ENCODE peak calls at places on chromosomes 7 and 10, in five cellular contexts. U is K562, J is HepG2, L is H1, Q is GM12878. P is an unnamed sample.

GRCh38 chr7:137816696-137817320 is 30.0 kb downstream of the DGKI start:
- DNase-seq in U (no peak), Q (no peak), L (no peak), J (peak; percentile 5), P (no peak)

GRCh38 chr7:17968791-17969715 is 28.8 kb upstream of the SNX13 start:
- DNase-seq in J (no peak), Q (no peak), U (no peak), L (no peak), P (peak; percentile 53)

GRCh38 chr10:132403511-132404168 is 6.6 kb downstream of the PWWP2B start:
- DNase-seq in J (no peak), U (no peak), L (no peak), Q (no peak), P (peak; percentile 72)

GRCh38 chr7:4212376-4212775 is 469.7 kb upstream of the FOXK1 start:
- DNase-seq in J (no peak), U (no peak), L (no peak), Q (no peak), P (no peak)

GRCh38 chr7:33872870-33873269 is 32.5 kb upstream of the BMPER start:
- DNase-seq in Q (no peak), J (no peak), L (no peak), U (no peak), P (no peak)

GRCh38 chr10:74929197-74929596 is 102.8 kb downstream of the KAT6B start:
- DNase-seq in J (no peak), Q (no peak), L (no peak), U (no peak), P (no peak)

GRCh38 chr7:4958477-4959301 is at the start of gene MMD2:
- DNase-seq in J (no peak), U (no peak), Q (no peak), L (no peak), P (no peak)

GRCh38 chr7:158802535-158803199 is 26.6 kb downstream of the ESYT2 start:
- DNase-seq in J (no peak), L (no peak), U (no peak), Q (no peak), P (peak; percentile 58)

GRCh38 chr10:52252322-52252721 is 61.8 kb upstream of the DKK1 start:
- DNase-seq in Q (no peak), L (no peak), J (no peak), U (no peak), P (no peak)

GRCh38 chr7:159008417-159008816 is 136.2 kb downstream of the VIPR2 start:
- DNase-seq in L (no peak), J (no peak), Q (no peak), U (no peak), P (no peak)

GRCh38 chr7:76000566-76000965 is 6.2 kb upstream of the TMEM120A start:
- DNase-seq in U (no peak), Q (no peak), L (no peak), J (no peak), P (no peak)

GRCh38 chr10:17062009-17062408 is 67.6 kb downstream of the CUBN start:
- DNase-seq in L (no peak), Q (no peak), U (no peak), J (no peak), P (no peak)

GRCh38 chr7:151245360-151246160 is 2.9 kb downstream of the SMARCD3 start:
- DNase-seq in L (no peak), J (no peak), U (peak; percentile 96), Q (no peak), P (no peak)

GRCh38 chr7:115226410-115226809 is 304.5 kb downstream of the MDFIC start:
- DNase-seq in Q (no peak), L (peak; percentile 77), J (no peak), U (no peak), P (no peak)

GRCh38 chr7:31249671-31250070 is 90.9 kb downstream of the NEUROD6 start:
- DNase-seq in L (no peak), Q (no peak), J (no peak), U (no peak), P (no peak)

GRCh38 chr7:27165655-27166474 is 528 bp upstream of the HOXA9 start:
- DNase-seq in Q (no peak), J (no peak), L (no peak), U (no peak), P (no peak)

GRCh38 chr7:156458011-156458410 is 182.6 kb upstream of the RNF32 start:
- DNase-seq in L (no peak), J (no peak), Q (no peak), U (no peak), P (no peak)

GRCh38 chr10:44899450-44900080 is 11.6 kb upstream of the TMEM72 start:
- DNase-seq in J (no peak), L (no peak), Q (no peak), U (no peak), P (no peak)

GRCh38 chr10:16843252-16843870 is 26.1 kb upstream of the RSU1 start:
- DNase-seq in Q (peak; percentile 12), L (no peak), J (peak; percentile 64), U (no peak), P (peak; percentile 28)

DNA sequence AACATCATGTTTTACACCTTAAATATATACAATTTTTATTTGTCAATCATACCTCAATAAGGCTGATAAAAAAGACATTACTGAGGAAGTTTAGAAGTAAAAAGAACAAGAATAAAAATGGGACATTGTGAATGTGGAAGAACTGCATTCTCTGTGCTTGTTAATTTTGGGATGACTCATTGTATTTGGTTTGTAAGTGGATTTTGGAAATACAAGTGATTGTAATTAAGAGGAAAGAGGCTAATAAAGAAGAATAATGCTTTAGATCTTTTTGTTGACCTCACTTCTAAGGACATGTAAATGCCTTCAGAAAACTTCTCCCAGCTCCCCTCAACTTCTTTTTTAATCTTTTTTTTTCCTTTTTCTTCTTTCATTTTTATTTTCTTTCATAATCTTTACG is 76.0 kb downstream of the HGF start:
- DNase-seq in U (no peak), L (no peak), J (no peak), Q (no peak), P (no peak)
- TF ChIP-seq JUND in U (no peak), L (no peak), J (no peak), Q (no peak), P (no peak)

GRCh38 chr10:71736570-71737355 is 17.2 kb upstream of the C10orf105 start:
- DNase-seq in J (no peak), U (no peak), Q (no peak), L (no peak), P (peak; percentile 58)
- TF ChIP-seq JUND in J (no peak), U (no peak), Q (no peak), L (no peak), P (no peak)

DNA sequence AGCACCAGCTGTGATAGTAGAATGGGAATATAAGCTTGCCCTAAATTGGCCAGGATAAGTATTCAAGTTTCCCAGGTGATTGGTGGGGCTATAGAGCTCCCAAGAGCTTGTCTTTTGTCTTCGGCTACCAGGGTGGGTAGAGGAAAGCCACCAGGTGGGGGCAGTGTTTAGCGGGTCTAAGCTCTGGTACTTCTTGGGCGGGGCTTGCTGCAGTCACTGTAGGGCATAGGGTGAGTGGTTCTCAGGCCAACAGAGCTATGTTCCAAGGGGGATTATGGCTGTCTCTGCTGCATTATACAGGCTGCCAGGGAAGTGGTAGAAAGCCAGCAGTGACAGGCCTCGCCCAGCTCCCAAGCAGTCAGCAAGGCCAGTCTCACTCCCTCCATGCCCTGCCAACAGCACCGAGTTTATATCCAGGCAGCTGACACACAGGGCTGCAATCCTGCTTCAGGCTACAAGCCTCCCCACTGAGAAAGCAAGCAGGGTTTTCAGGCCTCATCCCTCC is 110.7 kb downstream of the ZNF467 start:
- DNase-seq in U (peak; percentile 86), J (peak; percentile 75), Q (peak; percentile 8), L (peak; percentile 82), P (no peak)
- TF ChIP-seq JUND in U (peak; percentile 51), J (no peak), Q (no peak), L (no peak), P (no peak)

DNA sequence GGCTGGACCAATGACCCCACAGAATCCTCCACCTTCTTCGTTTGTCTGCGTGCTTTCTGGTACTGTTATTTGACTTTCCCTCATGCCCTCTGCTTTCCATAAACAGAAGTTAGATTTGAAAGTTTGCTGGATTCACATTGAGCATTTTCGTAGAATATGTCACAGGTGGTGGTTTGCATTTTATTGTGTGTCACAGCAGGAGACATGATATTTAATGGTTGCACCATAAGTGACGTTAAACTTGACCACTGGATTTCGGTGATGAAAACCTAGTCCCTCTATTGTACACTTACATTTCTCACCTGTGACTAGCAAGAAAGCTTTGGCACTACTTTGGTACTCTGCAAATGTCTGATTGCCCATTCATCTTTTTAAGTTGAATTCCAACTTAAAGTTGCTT is 15.2 kb upstream of the MKX start:
- DNase-seq in L (no peak), U (no peak), J (no peak), Q (no peak), P (no peak)
- TF ChIP-seq JUND in L (no peak), U (no peak), J (no peak), Q (no peak), P (no peak)

DNA sequence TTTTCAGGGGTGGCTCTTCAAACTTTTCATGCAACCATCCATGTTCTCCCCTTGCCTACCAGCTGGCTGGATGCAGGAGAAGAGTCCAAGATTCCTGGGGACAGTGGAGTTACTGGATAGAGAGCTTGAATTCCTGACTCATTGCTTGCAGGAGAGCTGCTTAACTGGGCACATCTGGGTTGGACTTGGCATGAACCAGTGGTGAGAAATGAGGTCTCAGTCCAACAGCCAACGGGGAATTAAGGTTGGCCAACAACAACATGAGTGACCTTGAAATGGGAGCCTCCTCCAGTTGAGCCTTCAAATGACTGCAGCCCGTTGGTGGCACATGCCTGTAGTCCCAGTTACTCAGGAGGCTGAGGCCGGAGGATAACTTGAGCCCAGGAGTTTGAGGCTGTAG is 58.1 kb upstream of the OPN4 start:
- DNase-seq in L (no peak), Q (no peak), J (no peak), U (no peak), P (no peak)
- TF ChIP-seq JUND in L (no peak), Q (no peak), J (no peak), U (no peak), P (no peak)

DNA sequence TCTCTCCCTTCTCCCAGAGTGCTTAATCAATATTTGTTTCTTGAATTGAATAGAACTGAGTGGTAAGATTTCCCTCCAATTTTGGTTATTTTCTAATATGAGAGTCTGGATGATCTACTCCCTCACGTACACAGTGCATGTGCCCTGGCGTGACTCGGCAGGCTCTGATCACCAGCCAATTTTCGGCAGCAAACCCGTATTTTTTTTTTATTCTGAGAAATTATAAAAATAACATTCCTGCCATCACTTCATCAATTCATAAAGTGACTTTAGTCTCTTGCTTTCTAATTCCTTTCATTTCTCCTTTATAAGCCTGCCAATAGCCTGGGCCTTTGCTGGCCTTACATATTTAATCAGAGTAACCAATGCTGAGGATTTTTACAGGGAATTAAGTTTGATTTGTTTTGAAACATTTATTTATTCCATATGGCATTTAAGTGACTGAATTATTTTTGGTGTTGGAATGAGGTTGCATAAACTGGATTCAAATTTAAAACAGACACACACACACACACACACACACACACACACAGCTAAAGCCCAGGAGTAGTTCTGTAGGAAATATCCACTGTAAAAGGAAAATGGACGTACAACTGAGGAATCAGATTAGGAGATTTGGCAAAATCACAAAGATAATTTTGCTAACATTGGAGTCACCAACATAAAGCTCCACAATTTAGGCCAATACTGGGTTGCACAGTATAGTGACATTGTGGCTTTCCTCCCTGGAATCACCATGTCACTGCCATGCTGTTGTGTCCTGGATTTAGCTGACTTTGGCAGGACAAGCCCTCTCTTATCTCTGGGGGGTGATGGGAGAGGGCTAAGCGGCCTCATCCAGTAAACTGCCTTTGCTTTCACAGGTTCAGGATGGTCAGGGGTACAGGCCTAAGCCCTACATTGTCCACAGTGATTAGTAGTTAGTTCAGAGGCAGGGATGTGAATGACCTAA is 140.6 kb downstream of the ETV1 start:
- DNase-seq in J (no peak), Q (no peak), U (no peak), L (no peak), P (no peak)
- TF ChIP-seq JUND in J (no peak), Q (no peak), U (no peak), L (no peak), P (no peak)

P was measured in T47D.